ENCODE peak calls at places on chromosomes 3 and 15, in four cellular contexts. I is MM.1S, Z is KBM-7, A is posterior vena cava. S is an unnamed sample.

GRCh38 chr15:96052572-96053038 is 277.9 kb upstream of the NR2F2 start:
- DNase-seq in I (no peak), Z (no peak), A (no peak), S (no peak)

GRCh38 chr15:35654334-35654733 is 108.4 kb upstream of the DPH6 start:
- DNase-seq in I (no peak), Z (no peak), A (no peak), S (no peak)

GRCh38 chr15:78996876-78997275 is 52.0 kb upstream of the CTSH start:
- DNase-seq in I (no peak), Z (no peak), A (no peak), S (no peak)

GRCh38 chr3:171995486-171995885 is 43.9 kb upstream of the FNDC3B start:
- DNase-seq in I (no peak), Z (no peak), A (no peak), S (no peak)

GRCh38 chr15:83310521-83311456 is 26.3 kb upstream of the BNC1 start:
- DNase-seq in I (peak; percentile 29), Z (no peak), A (no peak), S (no peak)

GRCh38 chr3:128279594-128279880 is 126.3 kb downstream of the EEFSEC start:
- DNase-seq in I (no peak), Z (no peak), A (no peak), S (no peak)

GRCh38 chr3:16101295-16102186 is 72.9 kb upstream of the GALNT15 start:
- DNase-seq in I (no peak), Z (no peak), A (no peak), S (no peak)

GRCh38 chr3:72154391-72155300 is 369.7 kb upstream of the PROK2 start:
- DNase-seq in I (no peak), Z (no peak), A (no peak), S (no peak)

GRCh38 chr3:106728315-106728821 is 648.9 kb upstream of the CCDC54 start:
- DNase-seq in I (no peak), Z (no peak), A (no peak), S (no peak)

GRCh38 chr3:188253800-188254452 is 100.0 kb downstream of the LPP start:
- DNase-seq in I (no peak), Z (no peak), A (no peak), S (no peak)

GRCh38 chr3:196135693-196136639 is 54.1 kb upstream of the TFRC start:
- DNase-seq in I (no peak), Z (no peak), A (peak; percentile 73), S (no peak)

GRCh38 chr3:175111036-175111435 is 251.9 kb downstream of the NAALADL2 start:
- DNase-seq in I (no peak), Z (no peak), A (no peak), S (no peak)

GRCh38 chr15:28962851-28963710 is 77.3 kb downstream of the APBA2 start:
- DNase-seq in I (no peak), Z (no peak), A (peak; percentile 52), S (no peak)

GRCh38 chr3:140363801-140364200 is 314.1 kb upstream of the TRIM42 start:
- DNase-seq in I (no peak), Z (no peak), A (no peak), S (no peak)

GRCh38 chr15:74630284-74631086 is 14.8 kb downstream of the CLK3 start:
- DNase-seq in I (no peak), Z (no peak), A (peak; percentile 78), S (peak; percentile 69)

GRCh38 chr3:145678401-145678800 is 482.6 kb downstream of the PLOD2 start:
- DNase-seq in I (no peak), Z (no peak), A (no peak), S (no peak)

GRCh38 chr3:44252332-44252731 is 10.6 kb downstream of the TOPAZ1 start:
- DNase-seq in I (no peak), Z (no peak), A (no peak), S (no peak)

GRCh38 chr3:90091557-90091956 is 984.1 kb downstream of the EPHA3 start:
- DNase-seq in I (peak; percentile 47), Z (peak; percentile 17), A (no peak), S (peak; percentile 11)

GRCh38 chr15:64156652-64157331 is 5.3 kb downstream of the SNX22 start:
- DNase-seq in I (no peak), Z (no peak), A (no peak), S (no peak)

GRCh38 chr15:48811325-48811938 is 563 bp upstream of the CEP152 start:
- DNase-seq in I (peak; percentile 16), Z (no peak), A (no peak), S (peak; percentile 28)

GRCh38 chr3:80496452-80496851 is 728.7 kb upstream of the ROBO1 start:
- DNase-seq in I (no peak), Z (no peak), A (no peak), S (no peak)

GRCh38 chr15:71386448-71387236 is 271.4 kb downstream of the THSD4 start:
- DNase-seq in I (peak; percentile 40), Z (no peak), A (no peak), S (peak; percentile 31)